ENCODE peak calls at places on chromosomes 11 and 22, in seven cellular contexts. One of them, this sample, is unnamed.
A peak's percentile ranks its signal among the peaks of the same experiment; 100 is the strongest.

GRCh38 chr11:95337972-95338429 is 107.0 kb upstream of the SESN3 start:
- DNase-seq in ELR: no peak
- DNase-seq in iPS-NIHi11: no peak
- DNase-seq in epithelial cell of proximal tubule: no peak
- DNase-seq in stimulated activated CD8-positive, alpha-beta memory T cell treated with anti-CD3 and anti-CD28 coated beads, Interleukin-7, amount 100 ng/mL, for 24 hours: no peak
- DNase-seq in C1 segment of cervical spinal cord: no peak
- DNase-seq in Ammon's horn: no peak
- DNase-seq in this sample: no peak

GRCh38 chr22:30221121-30221992 is 25.2 kb downstream of the LIF start:
- DNase-seq in ELR: no peak
- DNase-seq in iPS-NIHi11: no peak
- DNase-seq in epithelial cell of proximal tubule: no peak
- DNase-seq in stimulated activated CD8-positive, alpha-beta memory T cell treated with anti-CD3 and anti-CD28 coated beads, Interleukin-7, amount 100 ng/mL, for 24 hours: no peak
- DNase-seq in C1 segment of cervical spinal cord: no peak
- DNase-seq in Ammon's horn: no peak
- DNase-seq in this sample: no peak

GRCh38 chr11:20163778-20164133 is 3.5 kb upstream of the DBX1 start:
- DNase-seq in ELR: no peak
- DNase-seq in iPS-NIHi11: peak; percentile 56
- DNase-seq in epithelial cell of proximal tubule: no peak
- DNase-seq in stimulated activated CD8-positive, alpha-beta memory T cell treated with anti-CD3 and anti-CD28 coated beads, Interleukin-7, amount 100 ng/mL, for 24 hours: no peak
- DNase-seq in C1 segment of cervical spinal cord: no peak
- DNase-seq in Ammon's horn: no peak
- DNase-seq in this sample: no peak

GRCh38 chr22:32123657-32124056 is 35.4 kb downstream of the C22orf42 start:
- DNase-seq in ELR: no peak
- DNase-seq in iPS-NIHi11: peak; percentile 39
- DNase-seq in epithelial cell of proximal tubule: no peak
- DNase-seq in stimulated activated CD8-positive, alpha-beta memory T cell treated with anti-CD3 and anti-CD28 coated beads, Interleukin-7, amount 100 ng/mL, for 24 hours: no peak
- DNase-seq in C1 segment of cervical spinal cord: no peak
- DNase-seq in Ammon's horn: no peak
- DNase-seq in this sample: peak; percentile 18

GRCh38 chr11:71197096-71197495 is 55.3 kb downstream of the SHANK2 start:
- DNase-seq in ELR: no peak
- DNase-seq in iPS-NIHi11: no peak
- DNase-seq in epithelial cell of proximal tubule: peak; percentile 68
- DNase-seq in stimulated activated CD8-positive, alpha-beta memory T cell treated with anti-CD3 and anti-CD28 coated beads, Interleukin-7, amount 100 ng/mL, for 24 hours: no peak
- DNase-seq in C1 segment of cervical spinal cord: no peak
- DNase-seq in Ammon's horn: no peak
- DNase-seq in this sample: no peak

GRCh38 chr11:122661182-122661945 is 5.8 kb downstream of the UBASH3B start:
- DNase-seq in ELR: peak; percentile 92
- DNase-seq in iPS-NIHi11: peak; percentile 29
- DNase-seq in epithelial cell of proximal tubule: no peak
- DNase-seq in stimulated activated CD8-positive, alpha-beta memory T cell treated with anti-CD3 and anti-CD28 coated beads, Interleukin-7, amount 100 ng/mL, for 24 hours: no peak
- DNase-seq in C1 segment of cervical spinal cord: no peak
- DNase-seq in Ammon's horn: no peak
- DNase-seq in this sample: peak; percentile 21

GRCh38 chr22:32880906-32881596 is 79.5 kb downstream of the TIMP3 start:
- DNase-seq in ELR: peak; percentile 16
- DNase-seq in iPS-NIHi11: peak; percentile 24
- DNase-seq in epithelial cell of proximal tubule: no peak
- DNase-seq in stimulated activated CD8-positive, alpha-beta memory T cell treated with anti-CD3 and anti-CD28 coated beads, Interleukin-7, amount 100 ng/mL, for 24 hours: no peak
- DNase-seq in C1 segment of cervical spinal cord: no peak
- DNase-seq in Ammon's horn: peak; percentile 44
- DNase-seq in this sample: peak; percentile 42

GRCh38 chr11:18633256-18634139 is 644 bp downstream of the SPTY2D1 start:
- DNase-seq in ELR: peak; percentile 34
- DNase-seq in iPS-NIHi11: no peak
- DNase-seq in epithelial cell of proximal tubule: no peak
- DNase-seq in stimulated activated CD8-positive, alpha-beta memory T cell treated with anti-CD3 and anti-CD28 coated beads, Interleukin-7, amount 100 ng/mL, for 24 hours: no peak
- DNase-seq in C1 segment of cervical spinal cord: no peak
- DNase-seq in Ammon's horn: no peak
- DNase-seq in this sample: peak; percentile 16

GRCh38 chr11:76627541-76628082 is 42.9 kb downstream of the LRRC32 start:
- DNase-seq in ELR: no peak
- DNase-seq in iPS-NIHi11: no peak
- DNase-seq in epithelial cell of proximal tubule: no peak
- DNase-seq in stimulated activated CD8-positive, alpha-beta memory T cell treated with anti-CD3 and anti-CD28 coated beads, Interleukin-7, amount 100 ng/mL, for 24 hours: no peak
- DNase-seq in C1 segment of cervical spinal cord: no peak
- DNase-seq in Ammon's horn: no peak
- DNase-seq in this sample: no peak

GRCh38 chr11:12430351-12430750 is 53.0 kb downstream of the PARVA start:
- DNase-seq in ELR: peak; percentile 77
- DNase-seq in iPS-NIHi11: no peak
- DNase-seq in epithelial cell of proximal tubule: no peak
- DNase-seq in stimulated activated CD8-positive, alpha-beta memory T cell treated with anti-CD3 and anti-CD28 coated beads, Interleukin-7, amount 100 ng/mL, for 24 hours: no peak
- DNase-seq in C1 segment of cervical spinal cord: no peak
- DNase-seq in Ammon's horn: no peak
- DNase-seq in this sample: no peak

GRCh38 chr11:76207642-76208378 is 1.5 kb upstream of the WNT11 start:
- DNase-seq in ELR: peak; percentile 83
- DNase-seq in iPS-NIHi11: peak; percentile 88
- DNase-seq in epithelial cell of proximal tubule: no peak
- DNase-seq in stimulated activated CD8-positive, alpha-beta memory T cell treated with anti-CD3 and anti-CD28 coated beads, Interleukin-7, amount 100 ng/mL, for 24 hours: peak; percentile 54
- DNase-seq in C1 segment of cervical spinal cord: no peak
- DNase-seq in Ammon's horn: peak; percentile 77
- DNase-seq in this sample: peak; percentile 89

GRCh38 chr22:50313600-50313999 is 6.2 kb upstream of the PLXNB2 start:
- DNase-seq in ELR: no peak
- DNase-seq in iPS-NIHi11: peak; percentile 4
- DNase-seq in epithelial cell of proximal tubule: no peak
- DNase-seq in stimulated activated CD8-positive, alpha-beta memory T cell treated with anti-CD3 and anti-CD28 coated beads, Interleukin-7, amount 100 ng/mL, for 24 hours: no peak
- DNase-seq in C1 segment of cervical spinal cord: no peak
- DNase-seq in Ammon's horn: no peak
- DNase-seq in this sample: no peak

GRCh38 chr11:97461934-97462333 is 1072.1 kb downstream of the JRKL start:
- DNase-seq in ELR: no peak
- DNase-seq in iPS-NIHi11: peak; percentile 16
- DNase-seq in epithelial cell of proximal tubule: no peak
- DNase-seq in stimulated activated CD8-positive, alpha-beta memory T cell treated with anti-CD3 and anti-CD28 coated beads, Interleukin-7, amount 100 ng/mL, for 24 hours: no peak
- DNase-seq in C1 segment of cervical spinal cord: no peak
- DNase-seq in Ammon's horn: no peak
- DNase-seq in this sample: peak; percentile 8

GRCh38 chr22:50150161-50151129 is 20.1 kb upstream of the PANX2 start:
- DNase-seq in ELR: peak; percentile 17
- DNase-seq in iPS-NIHi11: no peak
- DNase-seq in epithelial cell of proximal tubule: no peak
- DNase-seq in stimulated activated CD8-positive, alpha-beta memory T cell treated with anti-CD3 and anti-CD28 coated beads, Interleukin-7, amount 100 ng/mL, for 24 hours: no peak
- DNase-seq in C1 segment of cervical spinal cord: no peak
- DNase-seq in Ammon's horn: no peak
- DNase-seq in this sample: no peak

GRCh38 chr11:79237676-79238075 is 203.2 kb downstream of the TENM4 start:
- DNase-seq in ELR: peak; percentile 37
- DNase-seq in iPS-NIHi11: no peak
- DNase-seq in epithelial cell of proximal tubule: peak; percentile 46
- DNase-seq in stimulated activated CD8-positive, alpha-beta memory T cell treated with anti-CD3 and anti-CD28 coated beads, Interleukin-7, amount 100 ng/mL, for 24 hours: no peak
- DNase-seq in C1 segment of cervical spinal cord: no peak
- DNase-seq in Ammon's horn: no peak
- DNase-seq in this sample: no peak

GRCh38 chr22:47210112-47210657 is 447.7 kb downstream of the TBC1D22A start:
- DNase-seq in ELR: no peak
- DNase-seq in iPS-NIHi11: no peak
- DNase-seq in epithelial cell of proximal tubule: no peak
- DNase-seq in stimulated activated CD8-positive, alpha-beta memory T cell treated with anti-CD3 and anti-CD28 coated beads, Interleukin-7, amount 100 ng/mL, for 24 hours: no peak
- DNase-seq in C1 segment of cervical spinal cord: no peak
- DNase-seq in Ammon's horn: no peak
- DNase-seq in this sample: no peak

GRCh38 chr22:50342651-50343540 is at the start of gene PPP6R2:
- DNase-seq in ELR: peak; percentile 78
- DNase-seq in iPS-NIHi11: peak; percentile 95
- DNase-seq in epithelial cell of proximal tubule: no peak
- DNase-seq in stimulated activated CD8-positive, alpha-beta memory T cell treated with anti-CD3 and anti-CD28 coated beads, Interleukin-7, amount 100 ng/mL, for 24 hours: peak; percentile 77
- DNase-seq in C1 segment of cervical spinal cord: peak; percentile 59
- DNase-seq in Ammon's horn: peak; percentile 77
- DNase-seq in this sample: peak; percentile 92

This sample was measured in nephron progenitor cell.